ENCODE peak calls at places on chromosomes 5 and 9, in eight cellular contexts. R is psoas muscle, D is AG04450, P is tibial artery, V is dorsolateral prefrontal cortex, F is brain microvascular endothelial cell, T is stomach, N is heart left ventricle. H is an unnamed sample.
A peak's percentile ranks its signal among the peaks of the same experiment; 100 is the strongest.

GRCh38 chr9:37943329-37944265 is 39.7 kb upstream of the SLC25A51 start:
- DNase-seq in R (peak; percentile 37), D (peak; percentile 71), P (no peak), V (no peak), F (peak; percentile 75), T (no peak), N (peak; percentile 63), H (peak; percentile 39)

GRCh38 chr9:97934321-97935115 is 3.5 kb downstream of the HEMGN start:
- DNase-seq in R (no peak), D (no peak), P (no peak), V (no peak), F (no peak), T (no peak), N (no peak), H (no peak)

GRCh38 chr5:41115281-41115680 is 44.1 kb upstream of the MROH2B start:
- DNase-seq in R (no peak), D (peak; percentile 76), P (no peak), V (no peak), F (peak; percentile 65), T (no peak), N (no peak), H (no peak)

GRCh38 chr5:93583799-93584530 is 943 bp downstream of the NR2F1 start:
- DNase-seq in R (peak; percentile 45), D (no peak), P (no peak), V (no peak), F (no peak), T (no peak), N (no peak), H (no peak)

GRCh38 chr9:116767219-116767618 is 80.1 kb downstream of the TRIM32 start:
- DNase-seq in R (no peak), D (no peak), P (no peak), V (no peak), F (no peak), T (no peak), N (no peak), H (no peak)

GRCh38 chr9:137837345-137838278 is 40.0 kb upstream of the CACNA1B start:
- DNase-seq in R (no peak), D (no peak), P (no peak), V (no peak), F (no peak), T (no peak), N (no peak), H (no peak)

GRCh38 chr9:374726-375125 is 160.1 kb downstream of the DOCK8 start:
- DNase-seq in R (no peak), D (no peak), P (no peak), V (no peak), F (no peak), T (no peak), N (no peak), H (no peak)

GRCh38 chr5:93579561-93580386 is 1.2 kb downstream of the NR2F1-AS1 start:
- DNase-seq in R (peak; percentile 39), D (no peak), P (no peak), V (no peak), F (no peak), T (no peak), N (no peak), H (peak; percentile 36)

GRCh38 chr5:96649938-96650540 is 12.1 kb upstream of the CAST start:
- DNase-seq in R (no peak), D (no peak), P (no peak), V (no peak), F (no peak), T (no peak), N (no peak), H (no peak)

GRCh38 chr9:22622823-22623222 is 176.2 kb downstream of the DMRTA1 start:
- DNase-seq in R (no peak), D (peak; percentile 7), P (no peak), V (no peak), F (no peak), T (no peak), N (no peak), H (no peak)

GRCh38 chr5:170818222-170818621 is 34.7 kb downstream of the GABRP start:
- DNase-seq in R (no peak), D (no peak), P (no peak), V (no peak), F (peak; percentile 66), T (no peak), N (no peak), H (no peak)

GRCh38 chr9:130265431-130266235 is at the start of gene HMCN2:
- DNase-seq in R (peak; percentile 68), D (no peak), P (peak; percentile 24), V (no peak), F (no peak), T (no peak), N (no peak), H (no peak)

GRCh38 chr5:80156156-80156555 is 99.7 kb downstream of the SERINC5 start:
- DNase-seq in R (no peak), D (no peak), P (no peak), V (no peak), F (peak; percentile 30), T (no peak), N (no peak), H (no peak)

DNA sequence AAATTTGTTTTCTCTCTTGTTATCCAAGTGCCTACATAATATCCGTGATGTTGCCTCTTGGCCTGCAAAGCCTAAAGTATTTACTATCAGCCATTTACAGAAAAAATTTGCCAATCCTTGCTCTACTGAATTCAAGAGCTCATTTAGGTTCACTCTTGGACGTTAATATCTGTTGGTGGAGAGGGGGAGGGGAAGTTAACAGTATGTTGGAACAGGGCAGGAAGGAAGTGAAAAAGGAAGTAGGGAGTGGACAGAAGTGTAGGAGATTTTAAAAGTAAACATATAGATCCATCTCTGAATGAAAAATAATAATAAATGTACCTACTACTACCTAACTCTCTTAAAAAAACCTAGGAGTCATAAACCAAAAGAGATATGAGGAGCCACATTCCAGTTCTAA is 32.8 kb downstream of the ZNF608 start:
- DNase-seq in R (no peak), D (no peak), P (no peak), V (no peak), F (no peak), T (no peak), N (no peak), H (no peak)
- H3K27ac ChIP-seq in R (no peak overlapping the region), D (no peak overlapping the region), P (no peak overlapping the region), V (no peak overlapping the region), F (no peak overlapping the region), T (no peak overlapping the region), N (no peak overlapping the region), H (no peak overlapping the region)

DNA sequence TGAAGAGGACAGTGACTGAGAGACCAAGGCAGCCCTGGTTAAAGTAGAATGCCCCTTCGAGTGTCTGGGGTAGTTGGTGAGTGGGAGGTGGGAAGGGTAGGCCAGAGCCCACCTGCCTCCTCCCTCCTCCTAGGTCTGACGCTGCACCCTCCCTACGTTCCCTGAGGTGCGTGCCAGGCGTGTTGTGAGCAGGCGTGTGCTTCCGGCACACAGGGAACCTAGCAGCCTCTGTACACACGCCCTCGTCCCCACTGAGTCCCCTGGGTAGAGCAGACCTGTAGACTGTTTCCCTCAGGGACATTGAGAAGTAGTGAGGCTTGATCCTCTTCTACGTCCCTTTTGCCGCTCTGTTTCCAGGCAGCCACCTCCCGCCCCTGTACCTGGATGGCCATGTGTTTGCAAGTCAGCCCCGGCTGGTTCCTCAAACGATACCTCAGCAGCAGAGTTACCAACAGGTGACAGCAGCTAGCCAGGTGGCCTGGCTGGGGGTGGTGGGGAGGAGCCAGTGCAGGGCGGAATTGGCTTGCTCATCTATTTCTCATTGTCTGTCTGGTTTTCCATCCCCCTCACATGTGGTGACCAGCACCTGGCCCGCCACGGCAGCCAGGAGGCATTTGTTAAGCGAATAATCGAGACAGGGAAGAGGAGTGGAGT is 16.9 kb upstream of the POMT1 start:
- DNase-seq in R (no peak), D (no peak), P (no peak), V (no peak), F (no peak), T (no peak), N (no peak), H (no peak)
- H3K27ac ChIP-seq in R (no peak overlapping the region), D (no peak overlapping the region), P (no peak overlapping the region), V (no peak overlapping the region), F (no peak overlapping the region), T (no peak overlapping the region), N (peak overlapping the region; percentile 92), H (no peak overlapping the region)

DNA sequence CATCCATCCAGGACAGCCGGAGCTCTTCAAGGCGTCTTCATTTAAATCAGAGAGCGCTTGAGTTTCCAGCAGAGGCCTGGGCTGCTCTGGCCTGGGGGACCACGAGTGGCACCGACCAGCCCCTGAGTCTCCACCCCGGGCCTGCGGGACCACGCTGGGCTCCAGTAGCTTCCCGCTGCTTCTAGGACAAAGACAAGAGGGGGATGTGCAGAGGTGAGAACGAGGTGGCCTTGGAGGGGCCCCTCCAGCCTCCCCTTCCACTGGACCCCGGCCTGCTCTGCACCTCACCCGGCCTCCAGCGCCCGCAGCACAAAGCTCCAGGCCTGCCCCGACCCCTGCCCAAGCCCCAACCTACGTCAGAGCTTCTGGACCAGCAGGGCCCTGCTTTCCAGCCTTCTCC is 81.6 kb downstream of the IRX2 start:
- DNase-seq in R (no peak), D (no peak), P (no peak), V (no peak), F (no peak), T (no peak), N (no peak), H (no peak)
- H3K27ac ChIP-seq in R (no peak overlapping the region), D (no peak overlapping the region), P (no peak overlapping the region), V (no peak overlapping the region), F (no peak overlapping the region), T (no peak overlapping the region), N (no peak overlapping the region), H (no peak overlapping the region)

GRCh38 chr9:128107971-128108783 is 19.4 kb downstream of the PTGES2 start:
- DNase-seq in R (no peak), D (no peak), P (no peak), V (no peak), F (no peak), T (no peak), N (peak; percentile 31), H (no peak)

GRCh38 chr9:128106181-128106939 is 21.2 kb downstream of the PTGES2 start:
- DNase-seq in R (no peak), D (no peak), P (no peak), V (no peak), F (no peak), T (no peak), N (peak; percentile 61), H (no peak)

GRCh38 chr9:128108784-128109709 is 18.5 kb downstream of the PTGES2 start:
- DNase-seq in R (no peak), D (no peak), P (no peak), V (no peak), F (no peak), T (no peak), N (peak; percentile 26), H (peak; percentile 32)

GRCh38 chr9:128106940-128107259 is 20.6 kb downstream of the PTGES2 start:
- DNase-seq in R (no peak), D (no peak), P (no peak), V (no peak), F (no peak), T (no peak), N (peak; percentile 37), H (no peak)

DNA sequence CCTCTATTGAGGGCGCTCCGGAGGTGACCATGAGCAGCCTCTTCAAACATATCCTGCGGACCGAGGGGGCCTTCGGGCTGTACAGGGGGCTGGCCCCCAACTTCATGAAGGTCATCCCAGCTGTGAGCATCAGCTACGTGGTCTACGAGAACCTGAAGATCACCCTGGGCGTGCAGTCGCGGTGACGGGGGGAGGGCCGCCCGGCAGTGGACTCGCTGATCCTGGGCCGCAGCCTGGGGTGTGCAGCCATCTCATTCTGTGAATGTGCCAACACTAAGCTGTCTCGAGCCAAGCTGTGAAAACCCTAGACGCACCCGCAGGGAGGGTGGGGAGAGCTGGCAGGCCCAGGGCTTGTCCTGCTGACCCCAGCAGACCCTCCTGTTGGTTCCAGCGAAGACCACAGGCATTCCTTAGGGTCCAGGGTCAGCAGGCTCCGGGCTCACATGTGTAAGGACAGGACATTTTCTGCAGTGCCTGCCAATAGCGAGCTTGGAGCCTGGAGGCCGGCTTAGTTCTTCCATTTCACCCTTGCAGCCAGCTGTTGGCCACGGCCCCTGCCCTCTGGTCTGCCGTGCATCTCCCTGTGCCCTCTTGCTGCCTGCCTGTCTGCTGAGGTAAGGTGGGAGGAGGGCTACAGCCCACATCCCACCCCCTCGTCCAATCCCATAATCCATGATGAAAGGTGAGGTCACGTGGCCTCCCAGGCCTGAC is 20.1 kb downstream of the PTGES2 start:
- DNase-seq in R (peak; percentile 62), D (no peak), P (no peak), V (no peak), F (no peak), T (no peak), N (no peak), H (no peak)
- H3K27ac ChIP-seq in R (peak overlapping the region; percentile 97), D (peak overlapping the region; percentile 11), P (no peak overlapping the region), V (no peak overlapping the region), F (no peak overlapping the region), T (peak overlapping the region; percentile 54), N (no peak overlapping the region), H (no peak overlapping the region)

H was measured in substantia nigra.